ENCODE peak calls at places on chromosomes 1 and 21, in ten cellular contexts. Z is AG04450, H is kidney, U is HCT116, A is uterus, W is sigmoid colon, D is heart right ventricle, I is foreskin fibroblast, C is fibroblast of lung, O is transverse colon. S is an unnamed sample.

GRCh38 chr1:24536391-24536840 is 19.5 kb upstream of the NCMAP start:
- DNase-seq in Z (no peak), H (peak), U (peak), A (no peak), W (no peak), D (no peak), I (no peak), C (peak), O (peak), S (no peak)

GRCh38 chr1:227328405-227329019 is 10.2 kb upstream of the CDC42BPA start:
- DNase-seq in Z (no peak), H (no peak), U (no peak), A (no peak), W (no peak), D (no peak), I (no peak), C (no peak), O (no peak), S (no peak)

GRCh38 chr1:246324711-246325110 is 182.4 kb downstream of the SMYD3 start:
- DNase-seq in Z (no peak), H (no peak), U (no peak), A (no peak), W (no peak), D (no peak), I (no peak), C (peak), O (no peak), S (no peak)

GRCh38 chr1:4025752-4026151 is 125.7 kb upstream of the C1orf174 start:
- DNase-seq in Z (no peak), H (no peak), U (no peak), A (no peak), W (no peak), D (no peak), I (no peak), C (no peak), O (no peak), S (no peak)

GRCh38 chr21:28953247-28953646 is 39.4 kb downstream of the LTN1 start:
- DNase-seq in Z (no peak), H (no peak), U (no peak), A (no peak), W (no peak), D (no peak), I (no peak), C (no peak), O (no peak), S (no peak)

GRCh38 chr1:17655169-17655568 is 100.0 kb upstream of the ACTL8 start:
- DNase-seq in Z (no peak), H (no peak), U (no peak), A (no peak), W (no peak), D (no peak), I (no peak), C (no peak), O (no peak), S (no peak)

GRCh38 chr1:215426101-215426500 is 141.0 kb upstream of the KCTD3 start:
- DNase-seq in Z (no peak), H (no peak), U (no peak), A (no peak), W (no peak), D (no peak), I (no peak), C (no peak), O (no peak), S (no peak)

GRCh38 chr21:20451051-20451450 is 547.2 kb upstream of the NCAM2 start:
- DNase-seq in Z (no peak), H (no peak), U (no peak), A (no peak), W (no peak), D (no peak), I (no peak), C (no peak), O (no peak), S (no peak)

GRCh38 chr1:119187416-119187815 is 47.0 kb upstream of the WARS2 start:
- DNase-seq in Z (no peak), H (no peak), U (no peak), A (no peak), W (no peak), D (no peak), I (no peak), C (no peak), O (no peak), S (no peak)

GRCh38 chr1:186983327-186983726 is 154.6 kb downstream of the PLA2G4A start:
- DNase-seq in Z (peak), H (peak), U (no peak), A (peak), W (peak), D (no peak), I (peak), C (peak), O (peak), S (peak)

GRCh38 chr1:172380441-172381244 is 39.8 kb upstream of the C1orf105 start:
- DNase-seq in Z (no peak), H (no peak), U (no peak), A (no peak), W (no peak), D (no peak), I (no peak), C (no peak), O (no peak), S (no peak)

GRCh38 chr1:23331713-23332112 is 12.4 kb downstream of the HNRNPR start:
- DNase-seq in Z (no peak), H (no peak), U (no peak), A (no peak), W (no peak), D (no peak), I (no peak), C (no peak), O (no peak), S (no peak)

GRCh38 chr1:207084241-207084640 is 4.4 kb upstream of the C4BPB start:
- DNase-seq in Z (no peak), H (no peak), U (no peak), A (no peak), W (no peak), D (no peak), I (no peak), C (no peak), O (no peak), S (no peak)

GRCh38 chr21:43864313-43864805 is 664 bp upstream of the AGPAT3 start:
- DNase-seq in Z (no peak), H (peak), U (peak), A (no peak), W (peak), D (no peak), I (peak), C (peak), O (peak), S (no peak)

GRCh38 chr1:164240081-164240480 is 318.9 kb upstream of the PBX1 start:
- DNase-seq in Z (no peak), H (no peak), U (no peak), A (no peak), W (no peak), D (peak), I (no peak), C (peak), O (no peak), S (no peak)

GRCh38 chr21:25934130-25934529 is 199.4 kb downstream of the GABPA start:
- DNase-seq in Z (no peak), H (no peak), U (no peak), A (no peak), W (no peak), D (no peak), I (no peak), C (peak), O (no peak), S (no peak)

GRCh38 chr1:185317886-185318310 is 855 bp upstream of the IVNS1ABP start:
- DNase-seq in Z (no peak), H (peak), U (peak), A (no peak), W (peak), D (peak), I (no peak), C (no peak), O (peak), S (no peak)

GRCh38 chr1:39981957-39982356 is 27.0 kb downstream of the MFSD2A start:
- DNase-seq in Z (peak), H (no peak), U (peak), A (no peak), W (no peak), D (no peak), I (peak), C (peak), O (peak), S (peak)

GRCh38 chr1:228158151-228158571 is 7.4 kb upstream of the IBA57 start:
- DNase-seq in Z (no peak), H (peak), U (no peak), A (no peak), W (no peak), D (no peak), I (no peak), C (no peak), O (no peak), S (no peak)

GRCh38 chr1:3536395-3536794 is 74.9 kb downstream of the MEGF6 start:
- DNase-seq in Z (no peak), H (no peak), U (no peak), A (no peak), W (no peak), D (no peak), I (no peak), C (no peak), O (no peak), S (no peak)

GRCh38 chr1:201917362-201918033 is 28.8 kb downstream of the SHISA4 start:
- DNase-seq in Z (peak), H (no peak), U (no peak), A (peak), W (peak), D (no peak), I (peak), C (peak), O (no peak), S (peak)

GRCh38 chr1:23167353-23168078 is 1.1 kb downstream of the LUZP1 start:
- DNase-seq in Z (no peak), H (peak), U (no peak), A (peak), W (peak), D (peak), I (peak), C (peak), O (peak), S (no peak)

GRCh38 chr1:29245876-29246275 is 9.6 kb downstream of the PTPRU start:
- DNase-seq in Z (no peak), H (peak), U (no peak), A (no peak), W (no peak), D (no peak), I (peak), C (peak), O (peak), S (no peak)

GRCh38 chr1:84796201-84796600 is 96.8 kb downstream of the LPAR3 start:
- DNase-seq in Z (no peak), H (no peak), U (no peak), A (no peak), W (no peak), D (no peak), I (no peak), C (no peak), O (no peak), S (no peak)

GRCh38 chr1:221892301-221892830 is 150.5 kb upstream of the DUSP10 start:
- DNase-seq in Z (no peak), H (no peak), U (no peak), A (no peak), W (no peak), D (no peak), I (peak), C (no peak), O (no peak), S (no peak)

GRCh38 chr1:109802136-109802900 is 38.6 kb upstream of the EPS8L3 start:
- DNase-seq in Z (no peak), H (peak), U (no peak), A (peak), W (no peak), D (no peak), I (no peak), C (no peak), O (no peak), S (no peak)

GRCh38 chr21:31253684-31254083 is 90.4 kb downstream of the TIAM1 start:
- DNase-seq in Z (no peak), H (no peak), U (no peak), A (no peak), W (no peak), D (no peak), I (no peak), C (no peak), O (no peak), S (no peak)

GRCh38 chr1:28449904-28450303 is 55.9 kb upstream of the RCC1 start:
- DNase-seq in Z (no peak), H (no peak), U (no peak), A (no peak), W (no peak), D (peak), I (no peak), C (no peak), O (no peak), S (no peak)

GRCh38 chr1:11800756-11801433 is 4.9 kb downstream of the MTHFR start:
- DNase-seq in Z (no peak), H (peak), U (peak), A (no peak), W (peak), D (no peak), I (no peak), C (no peak), O (no peak), S (no peak)

GRCh38 chr1:91059157-91059556 is 37.3 kb upstream of the ZNF644 start:
- DNase-seq in Z (no peak), H (no peak), U (no peak), A (no peak), W (no peak), D (no peak), I (no peak), C (no peak), O (no peak), S (no peak)

GRCh38 chr21:34534522-34534921 is 22.5 kb upstream of the KCNE1 start:
- DNase-seq in Z (no peak), H (no peak), U (no peak), A (no peak), W (no peak), D (no peak), I (peak), C (no peak), O (no peak), S (no peak)

GRCh38 chr1:19466112-19466561 is 19.2 kb downstream of the CAPZB start:
- DNase-seq in Z (no peak), H (no peak), U (no peak), A (no peak), W (no peak), D (no peak), I (no peak), C (no peak), O (no peak), S (no peak)

DNA sequence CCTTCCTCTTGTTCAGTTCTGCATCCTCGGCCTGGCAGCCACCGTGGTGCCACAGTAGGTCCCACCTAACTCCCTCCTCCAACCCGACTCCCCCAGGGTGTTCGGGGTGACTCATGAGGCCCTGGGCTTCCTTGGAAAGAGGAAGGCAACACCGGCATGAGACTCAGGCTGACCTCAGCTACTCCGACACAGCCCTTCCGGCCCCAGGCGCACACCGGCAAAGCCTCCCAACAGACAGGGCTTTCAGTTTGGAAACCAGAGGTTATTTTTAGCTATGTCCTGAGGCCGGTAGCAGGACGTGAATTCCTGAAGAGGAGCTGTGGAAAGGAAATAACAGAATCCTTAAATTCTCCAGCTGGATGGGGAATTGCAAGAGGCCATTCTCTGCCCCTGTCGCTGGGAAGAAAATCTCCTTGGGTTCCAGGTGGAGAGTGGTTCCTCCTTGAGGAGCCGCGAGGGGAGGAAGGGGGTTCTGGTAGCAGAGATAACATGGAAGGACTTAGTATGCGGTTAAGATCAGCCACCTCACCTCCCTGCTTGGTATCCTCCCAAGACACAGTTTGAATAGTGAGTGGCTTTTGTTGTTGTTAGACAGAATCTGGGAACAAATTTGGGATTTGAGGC is 24.4 kb downstream of the PLXNA2 start:
- DNase-seq in Z (no peak), H (peak), U (no peak), A (peak), W (peak), D (peak), I (no peak), C (peak), O (no peak), S (no peak)
- H3K4me3 ChIP-seq in Z (no peak), H (no peak), U (no peak), A (no peak), W (no peak), D (no peak), I (no peak), C (no peak), O (no peak), S (no peak)

DNA sequence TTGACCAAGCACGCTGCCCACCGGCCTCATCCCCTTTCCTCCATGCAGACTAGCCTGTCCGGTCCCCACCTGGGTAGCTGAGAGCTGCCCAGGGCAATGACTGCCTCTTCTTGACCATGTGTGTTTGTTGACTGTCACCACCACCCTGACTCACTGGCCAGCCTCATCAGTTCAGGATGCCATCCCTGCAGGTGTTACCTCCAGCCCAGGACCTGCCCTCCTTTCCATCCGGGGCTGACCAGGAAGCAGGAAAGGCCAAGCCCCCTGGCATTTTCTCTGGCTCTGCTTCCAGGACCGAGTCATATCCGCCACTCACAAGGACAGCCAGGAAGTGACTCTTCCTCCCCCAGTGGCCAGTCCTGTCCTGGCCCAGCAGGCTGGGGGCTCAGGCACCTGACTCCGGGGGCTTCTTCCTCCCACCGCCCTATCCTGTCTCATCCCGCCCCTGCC is 17.1 kb downstream of the EPHA2 start:
- DNase-seq in Z (no peak), H (no peak), U (no peak), A (no peak), W (no peak), D (no peak), I (no peak), C (no peak), O (no peak), S (no peak)
- TF ChIP-seq CTCF in Z (no peak), H (no peak), U (no peak), A (no peak), W (no peak), D (no peak), I (no peak), C (no peak), O (no peak), S (no peak)

GRCh38 chr1:170663011-170663410 is 920 bp upstream of the PRRX1 start:
- DNase-seq in Z (no peak), H (no peak), U (no peak), A (no peak), W (no peak), D (no peak), I (no peak), C (peak), O (no peak), S (no peak)

GRCh38 chr1:170664828-170665617 is 1.1 kb downstream of the PRRX1 start:
- DNase-seq in Z (no peak), H (peak), U (no peak), A (peak), W (peak), D (no peak), I (peak), C (peak), O (peak), S (no peak)

GRCh38 chr1:170663441-170664282 is at the start of gene PRRX1:
- DNase-seq in Z (no peak), H (no peak), U (no peak), A (peak), W (no peak), D (peak), I (peak), C (peak), O (no peak), S (no peak)

GRCh38 chr1:170665625-170666024 is 1.7 kb downstream of the PRRX1 start:
- DNase-seq in Z (no peak), H (no peak), U (no peak), A (peak), W (no peak), D (no peak), I (no peak), C (no peak), O (no peak), S (no peak)

GRCh38 chr1:170664283-170664827 is 424 bp downstream of the PRRX1 start:
- DNase-seq in Z (no peak), H (peak), U (no peak), A (no peak), W (peak), D (peak), I (no peak), C (no peak), O (peak), S (no peak)
- H3K4me3 ChIP-seq in Z (peak), H (peak), U (no peak), A (peak), W (peak), D (peak), I (peak), C (peak), O (peak), S (peak)

GRCh38 chr21:15291621-15292266 is 226.9 kb upstream of the NRIP1 start:
- DNase-seq in Z (no peak), H (no peak), U (no peak), A (no peak), W (no peak), D (no peak), I (no peak), C (no peak), O (peak), S (no peak)
- TF ChIP-seq CTCF in Z (no peak), H (no peak), U (no peak), A (no peak), W (no peak), D (no peak), I (no peak), C (no peak), O (no peak), S (no peak)

GRCh38 chr21:41952568-41953248 is 1.1 kb downstream of the C2CD2 start:
- DNase-seq in Z (no peak), H (peak), U (no peak), A (no peak), W (no peak), D (no peak), I (no peak), C (no peak), O (peak), S (no peak)

GRCh38 chr21:41950941-41951408 is 2.8 kb downstream of the C2CD2 start:
- DNase-seq in Z (no peak), H (peak), U (no peak), A (no peak), W (no peak), D (no peak), I (no peak), C (no peak), O (no peak), S (no peak)

GRCh38 chr21:41953249-41953830 is 478 bp downstream of the C2CD2 start:
- DNase-seq in Z (no peak), H (peak), U (no peak), A (no peak), W (no peak), D (no peak), I (no peak), C (no peak), O (peak), S (no peak)

GRCh38 chr21:41953831-41954653 is at the start of gene C2CD2:
- DNase-seq in Z (no peak), H (peak), U (no peak), A (peak), W (peak), D (peak), I (peak), C (peak), O (peak), S (no peak)

GRCh38 chr21:41951876-41952567 is 1.8 kb downstream of the C2CD2 start:
- DNase-seq in Z (no peak), H (peak), U (no peak), A (no peak), W (no peak), D (no peak), I (no peak), C (no peak), O (no peak), S (no peak)
- H3K4me3 ChIP-seq in Z (peak), H (peak), U (peak), A (peak), W (peak), D (peak), I (peak), C (peak), O (peak), S (peak)